ENCODE peak calls at places on chromosomes 4 and X, in ten cellular contexts. Y, H, L, A, T, U, R, J, E and N are unnamed samples.

GRCh38 chr4:98564847-98565246 is 93.6 kb downstream of the TSPAN5 start:
- DNase-seq in U (no peak), E (no peak), A (no peak), R (no peak), Y (no peak), J (no peak), H (no peak), L (no peak), T (no peak), N (no peak)

GRCh38 chr4:80333121-80333520 is 2.4 kb upstream of the CFAP299 start:
- DNase-seq in H (no peak), A (no peak), E (no peak), Y (no peak), T (no peak), L (peak; percentile 6), J (no peak), R (no peak), U (no peak), N (no peak)

GRCh38 chrX:39372126-39372525 is 570.9 kb downstream of the MID1IP1 start:
- DNase-seq in R (no peak), E (no peak), H (no peak), J (no peak), U (no peak), L (no peak), T (no peak), Y (no peak), A (no peak), N (no peak)

GRCh38 chrX:122046815-122047214 is 999.4 kb downstream of the GLUD2 start:
- DNase-seq in L (no peak), A (no peak), E (no peak), J (no peak), T (peak; percentile 18), R (no peak), Y (no peak), U (peak; percentile 11), H (no peak), N (no peak)

GRCh38 chr4:31516520-31516919 is 796.4 kb downstream of the PCDH7 start:
- DNase-seq in J (no peak), L (no peak), E (no peak), Y (no peak), U (no peak), T (no peak), H (no peak), A (no peak), R (no peak), N (no peak)

GRCh38 chrX:132209527-132209926 is 9.7 kb downstream of the RAP2C start:
- DNase-seq in U (no peak), Y (no peak), R (no peak), H (no peak), E (no peak), T (no peak), A (no peak), L (peak; percentile 75), J (no peak), N (no peak)

GRCh38 chrX:16130707-16131106 is 7.3 kb downstream of the GRPR start:
- DNase-seq in U (no peak), H (no peak), L (no peak), E (no peak), Y (no peak), R (no peak), J (no peak), A (no peak), T (no peak), N (no peak)

GRCh38 chr4:56424697-56425514 is 10.5 kb downstream of the PPAT start:
- DNase-seq in R (no peak), Y (no peak), H (no peak), J (no peak), T (no peak), A (no peak), U (peak; percentile 36), E (no peak), L (peak; percentile 60), N (no peak)

GRCh38 chr4:128649575-128650205 is 159.8 kb upstream of the JADE1 start:
- DNase-seq in E (no peak), J (no peak), L (peak; percentile 40), H (peak; percentile 12), U (peak; percentile 31), Y (no peak), A (no peak), T (no peak), R (no peak), N (no peak)

GRCh38 chrX:18206657-18207056 is 14.0 kb downstream of the BEND2 start:
- DNase-seq in H (no peak), U (no peak), J (no peak), Y (no peak), L (no peak), T (no peak), R (no peak), A (no peak), E (no peak), N (no peak)

DNA sequence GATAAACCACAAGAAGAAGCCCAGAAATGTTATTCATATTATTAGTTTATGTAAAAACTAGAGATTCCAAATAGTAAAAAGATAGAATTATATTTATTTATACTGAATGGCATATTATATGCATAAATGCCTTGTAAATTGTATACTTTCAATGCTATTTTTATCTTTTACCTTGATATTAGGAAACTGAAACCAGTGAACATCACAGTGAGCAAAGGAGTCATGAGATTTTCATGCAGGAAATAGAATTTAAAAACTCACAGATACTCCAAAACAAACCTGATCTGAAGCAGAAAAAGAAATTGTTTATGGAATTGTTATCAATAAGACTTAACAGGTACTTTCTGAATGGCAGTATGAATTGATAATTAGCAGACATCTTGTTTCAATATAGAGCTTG is 207.3 kb upstream of the CENPE start:
- DNase-seq in T (no peak), A (no peak), Y (no peak), U (no peak), R (no peak), H (no peak), E (no peak), L (no peak), J (no peak), N (no peak)
- TF ChIP-seq CTCF in T (no peak), A (no peak), Y (no peak), U (no peak), R (no peak), H (no peak), E (no peak), L (no peak), J (no peak), N (no peak)

GRCh38 chr4:108681321-108681809 is 31.0 kb downstream of the OSTC start:
- DNase-seq in Y (no peak), R (no peak), E (no peak), T (no peak), A (no peak), U (no peak), J (no peak), H (no peak), L (no peak), N (no peak)

GRCh38 chr4:108685036-108685686 is 34.8 kb downstream of the OSTC start:
- DNase-seq in A (no peak), U (no peak), Y (no peak), H (no peak), L (peak; percentile 40), E (no peak), R (no peak), T (no peak), J (no peak), N (no peak)

GRCh38 chr4:108683479-108683878 is 33.1 kb downstream of the OSTC start:
- DNase-seq in H (no peak), E (no peak), L (peak; percentile 50), R (no peak), Y (no peak), T (no peak), A (no peak), J (no peak), U (peak; percentile 43), N (no peak)
- TF ChIP-seq CTCF in H (peak; percentile 31), E (peak; percentile 20), L (peak; percentile 18), R (peak; percentile 34), Y (no peak), T (peak; percentile 18), A (peak; percentile 26), J (no peak), U (peak; percentile 38), N (peak; percentile 30)

GRCh38 chr4:17124767-17125166 is 226.3 kb upstream of the LDB2 start:
- DNase-seq in A (no peak), R (no peak), U (no peak), T (no peak), J (no peak), H (no peak), E (no peak), L (no peak), Y (no peak), N (no peak)
- TF ChIP-seq CTCF in A (peak; percentile 34), R (no peak), U (peak; percentile 31), T (no peak), J (no peak), H (peak; percentile 24), E (no peak), L (peak; percentile 31), Y (no peak), N (peak; percentile 18)

GRCh38 chr4:112189754-112190153 is 41.8 kb upstream of the AP1AR start:
- DNase-seq in L (peak; percentile 57), J (no peak), U (no peak), E (no peak), T (no peak), A (no peak), R (no peak), H (no peak), Y (no peak), N (no peak)
- TF ChIP-seq CTCF in L (peak; percentile 34), J (no peak), U (peak; percentile 26), E (no peak), T (no peak), A (no peak), R (no peak), H (no peak), Y (no peak), N (peak; percentile 21)

DNA sequence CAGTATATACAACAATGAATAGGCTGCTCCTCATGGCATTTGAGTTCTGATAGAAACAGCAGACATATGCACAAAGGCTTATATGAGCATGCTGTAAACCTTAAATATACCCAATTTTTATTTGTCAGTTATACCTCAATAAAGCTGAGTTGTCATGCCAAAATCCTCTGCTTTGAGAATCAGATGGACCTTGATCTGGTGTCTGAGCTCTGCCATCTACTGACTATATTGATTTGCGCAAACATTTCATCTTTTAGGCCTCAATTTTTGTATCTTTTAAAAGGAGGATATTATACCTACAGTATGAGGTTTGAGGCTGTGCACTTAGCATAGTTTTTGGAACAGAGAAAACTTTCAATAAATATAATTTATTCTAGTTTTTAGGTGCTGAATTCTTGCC is 85.2 kb downstream of the PRRG1 start:
- DNase-seq in H (no peak), Y (no peak), A (no peak), R (no peak), U (no peak), T (no peak), L (no peak), J (no peak), E (no peak), N (no peak)
- TF ChIP-seq CTCF in H (no peak), Y (no peak), A (no peak), R (no peak), U (peak; percentile 18), T (no peak), L (no peak), J (no peak), E (no peak), N (no peak)